ENCODE peak calls at places on chromosome 22, in five cellular contexts. H is body of pancreas, X is dorsolateral prefrontal cortex, Q is progenitor cell of endocrine pancreas, K is heart left ventricle. G is an unnamed sample.

GRCh38 chr22:44351685-44352377 is 39.1 kb upstream of the SHISAL1 start:
- DNase-seq in Q (no peak), K (no peak), X (no peak), H (peak; percentile 23), G (no peak)

GRCh38 chr22:32722441-32722840 is 79.1 kb upstream of the TIMP3 start:
- DNase-seq in K (no peak), H (no peak), X (no peak), Q (no peak), G (no peak)

GRCh38 chr22:26429458-26430238 is 588 bp downstream of the ASPHD2 start:
- DNase-seq in H (no peak), Q (no peak), K (no peak), X (no peak), G (no peak)

GRCh38 chr22:43992331-43992821 is 31.7 kb upstream of the PARVB start:
- DNase-seq in Q (no peak), H (no peak), X (peak; percentile 52), K (no peak), G (no peak)

GRCh38 chr22:36439481-36440271 is 41.8 kb downstream of the TXN2 start:
- DNase-seq in Q (no peak), K (peak; percentile 65), X (no peak), H (peak; percentile 71), G (no peak)

GRCh38 chr22:33361581-33361980 is 303.4 kb upstream of the SYN3 start:
- DNase-seq in Q (no peak), K (no peak), H (no peak), X (no peak), G (no peak)

GRCh38 chr22:21936151-21936778 is 16.4 kb downstream of the PPM1F start:
- DNase-seq in K (no peak), Q (no peak), X (peak; percentile 61), H (peak; percentile 69), G (no peak)

GRCh38 chr22:45830531-45831245 is 146.3 kb downstream of the WNT7B start:
- DNase-seq in K (no peak), X (no peak), H (no peak), Q (no peak), G (no peak)

GRCh38 chr22:47337161-47337621 is 574.7 kb downstream of the TBC1D22A start:
- DNase-seq in K (no peak), Q (no peak), H (peak; percentile 34), X (no peak), G (peak; percentile 23)

GRCh38 chr22:21972293-21972779 is 10.3 kb downstream of the TOP3B start:
- DNase-seq in K (no peak), X (peak; percentile 61), Q (peak; percentile 45), H (no peak), G (peak; percentile 79)

GRCh38 chr22:48718818-48719500 is 1108.7 kb downstream of the BRD1 start:
- DNase-seq in X (no peak), K (no peak), H (peak; percentile 62), Q (no peak), G (no peak)

GRCh38 chr22:22552630-22553029 is 6.4 kb downstream of the PRAME start:
- DNase-seq in K (no peak), Q (no peak), H (no peak), X (no peak), G (no peak)

GRCh38 chr22:45638197-45638596 is 33.4 kb upstream of the ATXN10 start:
- DNase-seq in K (no peak), X (no peak), Q (no peak), H (no peak), G (no peak)

GRCh38 chr22:29136715-29137700 is 64.2 kb downstream of the KREMEN1 start:
- DNase-seq in X (no peak), K (no peak), H (no peak), Q (no peak), G (no peak)

GRCh38 chr22:49585695-49586243 is 241.9 kb downstream of the BRD1 start:
- DNase-seq in K (no peak), H (no peak), X (peak; percentile 17), Q (no peak), G (no peak)

GRCh38 chr22:36467946-36468345 is 13.5 kb downstream of the TXN2 start:
- DNase-seq in X (no peak), Q (no peak), K (peak; percentile 50), H (peak; percentile 52), G (no peak)

GRCh38 chr22:41518048-41518347 is 26.3 kb downstream of the POLR3H start:
- DNase-seq in Q (no peak), X (no peak), K (no peak), H (no peak), G (no peak)
- TF ChIP-seq CTCF in Q (no peak), X (no peak), K (no peak), H (no peak), G (no peak)

GRCh38 chr22:38506118-38506962 is at the start of gene DDX17:
- DNase-seq in H (peak; percentile 98), X (peak; percentile 91), Q (peak; percentile 85), K (peak; percentile 95), G (peak; percentile 37)

GRCh38 chr22:38501797-38502672 is 4.1 kb downstream of the DDX17 start:
- DNase-seq in Q (no peak), H (no peak), X (no peak), K (no peak), G (no peak)

GRCh38 chr22:38503021-38503420 is 3.1 kb downstream of the DDX17 start:
- DNase-seq in H (no peak), X (no peak), Q (no peak), K (no peak), G (no peak)

GRCh38 chr22:38504731-38505594 is 1.1 kb downstream of the DDX17 start:
- DNase-seq in K (peak; percentile 59), Q (no peak), X (no peak), H (peak; percentile 80), G (no peak)

DNA sequence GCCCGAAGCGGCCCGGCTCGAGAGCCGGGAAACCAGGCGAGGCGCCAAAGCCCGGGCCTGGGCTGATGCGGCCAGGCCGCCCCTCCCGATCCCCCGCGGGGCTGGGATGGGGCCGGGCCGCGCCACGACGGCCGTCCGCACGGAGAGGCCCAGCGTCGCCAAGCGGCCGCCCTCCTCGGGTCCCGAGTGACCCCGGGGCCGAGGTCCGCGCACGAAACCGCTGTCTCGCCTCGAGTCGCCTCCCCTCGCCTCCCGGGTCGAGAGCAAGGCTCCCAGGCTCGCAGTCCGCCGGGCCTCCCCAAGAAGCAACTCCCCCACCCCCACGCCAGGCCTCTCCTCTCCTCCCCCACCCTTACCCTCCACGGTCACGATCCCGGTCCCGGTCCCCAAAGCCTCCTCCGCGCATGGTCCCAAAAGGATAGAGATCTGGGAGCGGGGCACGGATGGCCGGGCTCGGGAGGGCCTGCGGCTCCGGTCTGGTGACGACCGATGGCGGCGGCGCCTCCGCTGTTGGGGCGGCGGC is 455 bp downstream of the DDX17 start:
- DNase-seq in K (peak; percentile 85), Q (peak; percentile 29), H (peak; percentile 80), X (peak; percentile 83), G (no peak)
- TF ChIP-seq CTCF in K (no peak), Q (no peak), H (no peak), X (no peak), G (no peak)

GRCh38 chr22:37471721-37472417 is 14.3 kb downstream of the MFNG start:
- DNase-seq in X (no peak), K (no peak), H (no peak), Q (no peak), G (no peak)

GRCh38 chr22:37474447-37475090 is 11.6 kb downstream of the MFNG start:
- DNase-seq in K (no peak), X (no peak), Q (no peak), H (no peak), G (no peak)

GRCh38 chr22:37470087-37470445 is 16.1 kb downstream of the MFNG start:
- DNase-seq in Q (no peak), H (no peak), K (no peak), X (no peak), G (no peak)

GRCh38 chr22:37473437-37473946 is 12.7 kb downstream of the MFNG start:
- DNase-seq in K (no peak), H (no peak), X (no peak), Q (no peak), G (no peak)

DNA sequence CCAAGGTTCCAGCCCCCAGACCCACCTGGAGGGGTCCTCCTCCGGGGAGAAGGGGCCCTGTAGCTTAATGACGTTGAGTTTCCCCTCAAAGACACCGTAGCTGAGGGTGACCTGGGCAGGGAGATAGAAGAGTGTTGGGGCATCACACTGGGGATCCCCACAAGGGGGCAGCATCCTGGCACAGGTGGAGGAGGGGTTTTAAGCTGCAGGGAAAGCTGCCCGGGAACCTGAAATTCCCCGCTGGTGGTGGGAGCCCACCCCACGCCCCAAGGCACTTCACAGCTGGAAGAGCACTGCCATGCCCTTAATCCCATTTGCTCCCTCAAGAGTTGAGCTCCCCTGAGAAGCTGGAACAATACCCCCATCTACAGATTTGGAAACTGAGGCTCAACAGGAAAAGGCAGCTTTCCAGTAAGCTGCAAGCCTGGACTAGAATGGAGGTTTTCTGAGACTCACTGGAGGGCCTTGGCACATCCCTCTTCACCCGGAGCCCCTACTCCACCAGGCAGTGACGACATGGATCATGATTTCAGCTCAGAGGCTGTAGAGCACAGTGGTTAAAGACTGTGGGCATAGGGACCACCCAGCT is 13.7 kb downstream of the MFNG start:
- DNase-seq in H (peak; percentile 47), K (no peak), X (no peak), Q (no peak), G (no peak)
- TF ChIP-seq CTCF in H (peak; percentile 55), K (peak; percentile 44), X (peak; percentile 34), Q (peak; percentile 60), G (peak; percentile 38)

GRCh38 chr22:23775779-23776375 is 3.2 kb downstream of the MMP11 start:
- DNase-seq in Q (no peak), X (no peak), K (no peak), H (no peak), G (no peak)
- TF ChIP-seq CTCF in Q (no peak), X (no peak), K (no peak), H (no peak), G (no peak)

GRCh38 chr22:19631899-19632670 is 82.2 kb upstream of the SEPTIN5 start:
- DNase-seq in X (no peak), Q (no peak), H (no peak), K (no peak), G (peak; percentile 56)
- TF ChIP-seq CTCF in X (peak; percentile 19), Q (peak; percentile 53), H (no peak), K (peak; percentile 33), G (peak; percentile 55)

GRCh38 chr22:20154602-20155183 is 3.8 kb upstream of the CCDC188 start:
- DNase-seq in X (no peak), K (no peak), H (no peak), Q (no peak), G (no peak)
- TF ChIP-seq CTCF in X (no peak), K (no peak), H (no peak), Q (no peak), G (no peak)

DNA sequence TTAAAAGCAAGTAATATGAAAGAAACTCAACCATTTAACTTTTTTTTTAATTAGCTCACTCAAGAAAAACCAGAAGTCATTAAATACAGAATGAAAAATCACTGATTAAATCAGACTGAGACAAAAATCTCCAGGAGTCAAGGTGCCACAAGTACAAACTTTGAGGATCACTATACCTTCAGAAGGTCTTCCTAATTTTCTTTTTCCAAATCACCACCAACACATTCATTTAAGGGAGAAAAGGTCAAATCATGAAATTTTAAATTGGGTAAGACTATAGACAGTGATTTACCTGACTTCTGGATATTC is 32.3 kb downstream of the PITPNB start:
- DNase-seq in K (no peak), H (no peak), Q (no peak), X (no peak), G (no peak)
- TF ChIP-seq CTCF in K (no peak), H (no peak), Q (no peak), X (peak; percentile 35), G (no peak)

G was measured in D721Med.